ENCODE peak calls at places on chromosome 21, in seven cellular contexts. B, A, V, G, C, J and Q are unnamed samples.

GRCh38 chr21:14675774-14676530 is 129.8 kb upstream of the SAMSN1 start:
- DNase-seq in B (no peak), A (no peak), V (no peak), G (no peak), C (no peak), J (no peak), Q (peak; percentile 8)

GRCh38 chr21:14862794-14863720 is 201.7 kb downstream of the NRIP1 start:
- DNase-seq in B (no peak), A (no peak), V (peak; percentile 27), G (no peak), C (peak; percentile 32), J (no peak), Q (no peak)

GRCh38 chr21:46180778-46181391 is 3.4 kb downstream of the SPATC1L start:
- DNase-seq in B (no peak), A (no peak), V (no peak), G (no peak), C (no peak), J (no peak), Q (no peak)

GRCh38 chr21:15421947-15422346 is 307.8 kb upstream of the USP25 start:
- DNase-seq in B (no peak), A (no peak), V (no peak), G (no peak), C (no peak), J (no peak), Q (no peak)

GRCh38 chr21:31335957-31336738 is 7.9 kb downstream of the TIAM1 start:
- DNase-seq in B (peak; percentile 43), A (no peak), V (no peak), G (no peak), C (no peak), J (no peak), Q (no peak)

GRCh38 chr21:41500354-41500753 is 7.6 kb downstream of the TMPRSS2 start:
- DNase-seq in B (no peak), A (no peak), V (no peak), G (no peak), C (no peak), J (no peak), Q (no peak)

GRCh38 chr21:15063821-15064575 is 802 bp downstream of the NRIP1 start:
- DNase-seq in B (peak; percentile 18), A (peak; percentile 49), V (peak; percentile 69), G (peak; percentile 41), C (peak; percentile 30), J (no peak), Q (no peak)

GRCh38 chr21:41460578-41461527 is 34.8 kb downstream of the MX1 start:
- DNase-seq in B (peak; percentile 73), A (peak; percentile 56), V (peak; percentile 77), G (peak; percentile 79), C (peak; percentile 55), J (no peak), Q (peak; percentile 41)

GRCh38 chr21:38487906-38488639 is 10.2 kb downstream of the ERG start:
- DNase-seq in B (no peak), A (no peak), V (no peak), G (no peak), C (no peak), J (no peak), Q (no peak)

GRCh38 chr21:33196956-33197374 is 32.8 kb upstream of the IFNAR2 start:
- DNase-seq in B (peak; percentile 79), A (peak; percentile 82), V (peak; percentile 91), G (peak; percentile 63), C (peak; percentile 77), J (peak; percentile 47), Q (peak; percentile 28)

GRCh38 chr21:34642211-34643075 is 26.4 kb upstream of the CLIC6 start:
- DNase-seq in B (no peak), A (no peak), V (no peak), G (no peak), C (no peak), J (no peak), Q (no peak)

GRCh38 chr21:41666641-41667051 is 100.2 kb downstream of the RIPK4 start:
- DNase-seq in B (no peak), A (no peak), V (no peak), G (no peak), C (no peak), J (no peak), Q (no peak)

GRCh38 chr21:32728455-32729237 is 833 bp upstream of the SYNJ1 start:
- DNase-seq in B (peak; percentile 38), A (no peak), V (no peak), G (no peak), C (no peak), J (no peak), Q (no peak)

GRCh38 chr21:28974531-28975227 is 18.0 kb downstream of the LTN1 start:
- DNase-seq in B (no peak), A (no peak), V (no peak), G (no peak), C (no peak), J (no peak), Q (no peak)

GRCh38 chr21:38386967-38387366 is 111.3 kb downstream of the ERG start:
- DNase-seq in B (no peak), A (no peak), V (no peak), G (no peak), C (no peak), J (no peak), Q (no peak)

GRCh38 chr21:34227386-34227852 is 136.4 kb upstream of the KCNE2 start:
- DNase-seq in B (no peak), A (no peak), V (no peak), G (no peak), C (no peak), J (no peak), Q (no peak)

GRCh38 chr21:32602099-32602498 is 10.1 kb downstream of the CFAP298 start:
- DNase-seq in B (no peak), A (no peak), V (no peak), G (no peak), C (no peak), J (no peak), Q (no peak)

GRCh38 chr21:14092834-14093560 is 117.8 kb downstream of the LIPI start:
- DNase-seq in B (no peak), A (no peak), V (no peak), G (no peak), C (no peak), J (no peak), Q (no peak)

GRCh38 chr21:38544681-38545080 is 46.4 kb upstream of the ERG start:
- DNase-seq in B (no peak), A (no peak), V (no peak), G (no peak), C (no peak), J (no peak), Q (no peak)

GRCh38 chr21:33441489-33442477 is 38.0 kb downstream of the TMEM50B start:
- DNase-seq in B (no peak), A (no peak), V (no peak), G (peak; percentile 59), C (peak; percentile 91), J (no peak), Q (no peak)

GRCh38 chr21:33266784-33267135 is 593 bp downstream of the IL10RB start:
- DNase-seq in B (no peak), A (no peak), V (no peak), G (peak; percentile 45), C (no peak), J (no peak), Q (peak; percentile 21)

GRCh38 chr21:41706678-41707077 is 60.2 kb downstream of the RIPK4 start:
- DNase-seq in B (no peak), A (peak; percentile 47), V (no peak), G (peak; percentile 69), C (no peak), J (no peak), Q (no peak)

GRCh38 chr21:21384977-21385376 is 386.8 kb downstream of the NCAM2 start:
- DNase-seq in B (no peak), A (no peak), V (no peak), G (no peak), C (no peak), J (no peak), Q (no peak)

GRCh38 chr21:21383126-21383525 is 384.9 kb downstream of the NCAM2 start:
- DNase-seq in B (no peak), A (no peak), V (no peak), G (no peak), C (no peak), J (no peak), Q (no peak)

GRCh38 chr21:21385404-21385803 is 387.2 kb downstream of the NCAM2 start:
- DNase-seq in B (no peak), A (no peak), V (no peak), G (no peak), C (peak; percentile 13), J (no peak), Q (no peak)

DNA sequence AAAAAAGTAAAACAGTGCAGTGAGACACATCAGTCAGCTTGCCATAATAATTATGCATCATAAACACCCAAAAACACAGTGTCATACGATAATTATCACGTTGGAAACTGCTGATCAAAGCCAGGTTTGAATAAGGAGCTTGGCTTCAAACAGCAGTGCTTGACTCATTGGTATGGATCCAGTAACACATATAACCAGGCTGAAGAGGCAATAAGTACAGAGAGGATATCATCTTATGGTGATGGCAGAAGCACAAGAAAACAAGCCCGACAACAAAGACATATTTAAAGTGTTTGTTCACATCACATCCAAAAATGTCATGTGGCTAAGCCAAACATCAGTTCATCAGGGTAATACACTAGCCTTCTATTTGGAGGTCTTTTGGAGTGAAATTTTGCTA is 389.7 kb downstream of the NCAM2 start:
- DNase-seq in B (no peak), A (no peak), V (no peak), G (no peak), C (no peak), J (no peak), Q (no peak)
- H3K27ac ChIP-seq in B (no peak overlapping the region), A (no peak overlapping the region), V (no peak overlapping the region), G (no peak overlapping the region), C (no peak overlapping the region), J (no peak overlapping the region), Q (no peak overlapping the region)

GRCh38 chr21:36388835-36389234 is 3.6 kb downstream of the CHAF1B start:
- DNase-seq in B (no peak), A (no peak), V (peak; percentile 65), G (no peak), C (peak; percentile 89), J (peak; percentile 33), Q (no peak)
- TF ChIP-seq CTCF in B (no peak), A (no peak), V (peak; percentile 30), G (no peak), C (peak; percentile 49), J (peak; percentile 46), Q (no peak)

GRCh38 chr21:44737706-44738354 is 26.5 kb upstream of the TSPEAR start:
- DNase-seq in B (no peak), A (no peak), V (peak; percentile 39), G (no peak), C (no peak), J (no peak), Q (no peak)
- H3K9me3 ChIP-seq in B (no peaks in the 10 kb centered on the region), A (no peaks in the 10 kb centered on the region), V (no peaks in the 10 kb centered on the region), G (peaks cover 5% of the 10 kb centered on the region), C (peaks cover 15% of the 10 kb centered on the region), J (peaks cover 47% of the 10 kb centered on the region), Q (no peaks in the 10 kb centered on the region)

GRCh38 chr21:25457411-25457810 is 149.9 kb downstream of the MRPL39 start:
- DNase-seq in B (no peak), A (no peak), V (no peak), G (no peak), C (peak; percentile 11), J (no peak), Q (no peak)

GRCh38 chr21:25459365-25459764 is 147.9 kb downstream of the MRPL39 start:
- DNase-seq in B (no peak), A (no peak), V (no peak), G (no peak), C (no peak), J (no peak), Q (no peak)

GRCh38 chr21:25457946-25458345 is 149.3 kb downstream of the MRPL39 start:
- DNase-seq in B (no peak), A (no peak), V (no peak), G (no peak), C (no peak), J (no peak), Q (no peak)

GRCh38 chr21:25458484-25458883 is 148.8 kb downstream of the MRPL39 start:
- DNase-seq in B (no peak), A (no peak), V (no peak), G (no peak), C (no peak), J (no peak), Q (no peak)

GRCh38 chr21:25456672-25457071 is 150.6 kb downstream of the MRPL39 start:
- DNase-seq in B (no peak), A (no peak), V (no peak), G (no peak), C (no peak), J (no peak), Q (no peak)
- H3K27ac ChIP-seq in B (peak overlapping the region; percentile 70), A (no peak overlapping the region), V (no peak overlapping the region), G (peak overlapping the region; percentile 16), C (no peak overlapping the region), J (no peak overlapping the region), Q (peak overlapping the region; percentile 26)